ENCODE peak calls at places on chromosomes 1 and 21, in four cellular contexts. Y is esophagus squamous epithelium, D is sigmoid colon, K is heart left ventricle. L is an unnamed sample. For H3K9me3, the result is how much of the 10 kb centered on the place peaks cover.

GRCh38 chr1:155272466-155273133 is 704 bp downstream of the CLK2 start:
- DNase-seq in D (no peak), K (no peak), Y (no peak), L (no peak)

GRCh38 chr1:160800142-160800541 is 4.2 kb downstream of the LY9 start:
- DNase-seq in D (no peak), Y (no peak), K (no peak), L (no peak)

GRCh38 chr1:212238552-212238951 is 46.7 kb upstream of the PPP2R5A start:
- DNase-seq in K (no peak), Y (no peak), D (no peak), L (no peak)

GRCh38 chr21:25307489-25307888 is 299.8 kb downstream of the MRPL39 start:
- DNase-seq in K (no peak), D (no peak), Y (no peak), L (no peak)

GRCh38 chr1:208254862-208255261 is 10.7 kb upstream of the PLXNA2 start:
- DNase-seq in K (no peak), D (no peak), Y (no peak), L (no peak)

GRCh38 chr1:111227875-111228747 is 598 bp downstream of the CHI3L2 start:
- DNase-seq in D (no peak), K (peak), Y (no peak), L (no peak)

GRCh38 chr1:1069061-1069710 is 4.9 kb downstream of the RNF223 start:
- DNase-seq in Y (no peak), D (no peak), K (no peak), L (peak)

GRCh38 chr1:67683736-67684525 is 1.1 kb upstream of the GADD45A start:
- DNase-seq in Y (no peak), D (no peak), K (no peak), L (no peak)

GRCh38 chr1:245493029-245493428 is 338.2 kb downstream of the KIF26B start:
- DNase-seq in K (no peak), Y (no peak), D (no peak), L (no peak)

GRCh38 chr1:213138391-213138790 is 87.3 kb downstream of the RPS6KC1 start:
- DNase-seq in D (no peak), K (no peak), Y (no peak), L (no peak)

GRCh38 chr1:33336580-33336979 is 15.7 kb upstream of the A3GALT2 start:
- DNase-seq in K (no peak), D (no peak), Y (no peak), L (no peak)

GRCh38 chr1:55043726-55044125 is 4.4 kb downstream of the PCSK9 start:
- DNase-seq in Y (no peak), K (no peak), D (no peak), L (no peak)

GRCh38 chr1:200877839-200878551 is 5.2 kb downstream of the GPR25 start:
- DNase-seq in Y (no peak), K (no peak), D (peak), L (peak)

GRCh38 chr1:213615226-213615881 is 372.4 kb upstream of the PROX1 start:
- DNase-seq in Y (no peak), K (no peak), D (no peak), L (no peak)

GRCh38 chr1:239349699-239350098 is 36.7 kb upstream of the CHRM3 start:
- DNase-seq in Y (no peak), D (no peak), K (no peak), L (no peak)

GRCh38 chr1:200917291-200917817 is 22.7 kb downstream of the INAVA start:
- DNase-seq in D (peak), Y (no peak), K (peak), L (no peak)

GRCh38 chr1:62318320-62318755 is 896 bp downstream of the KANK4 start:
- DNase-seq in D (no peak), K (no peak), Y (no peak), L (no peak)

GRCh38 chr1:15730423-15730822 is 5.6 kb upstream of the SLC25A34 start:
- DNase-seq in Y (no peak), K (no peak), D (no peak), L (no peak)

GRCh38 chr1:51433972-51434510 is 85.0 kb downstream of the EPS15 start:
- DNase-seq in K (no peak), D (no peak), Y (no peak), L (no peak)

GRCh38 chr1:164092603-164093353 is 466.2 kb upstream of the PBX1 start:
- DNase-seq in D (no peak), Y (no peak), K (no peak), L (no peak)

GRCh38 chr1:20366076-20366765 is 75.5 kb downstream of the VWA5B1 start:
- DNase-seq in Y (no peak), K (peak), D (peak), L (no peak)

GRCh38 chr1:24501371-24502167 is 1.1 kb upstream of the RCAN3 start:
- DNase-seq in K (no peak), Y (no peak), D (no peak), L (no peak)

GRCh38 chr21:41777934-41778815 is 11.3 kb upstream of the RIPK4 start:
- DNase-seq in D (peak), K (peak), Y (no peak), L (no peak)

GRCh38 chr1:228898582-228898992 is 163.3 kb downstream of the RHOU start:
- DNase-seq in D (no peak), K (no peak), Y (no peak), L (no peak)

GRCh38 chr1:4022715-4023114 is 122.6 kb upstream of the C1orf174 start:
- DNase-seq in K (no peak), Y (no peak), D (no peak), L (no peak)
- H3K9me3 ChIP-seq in K (under half), Y (under half), D (under half), L (under half)

DNA sequence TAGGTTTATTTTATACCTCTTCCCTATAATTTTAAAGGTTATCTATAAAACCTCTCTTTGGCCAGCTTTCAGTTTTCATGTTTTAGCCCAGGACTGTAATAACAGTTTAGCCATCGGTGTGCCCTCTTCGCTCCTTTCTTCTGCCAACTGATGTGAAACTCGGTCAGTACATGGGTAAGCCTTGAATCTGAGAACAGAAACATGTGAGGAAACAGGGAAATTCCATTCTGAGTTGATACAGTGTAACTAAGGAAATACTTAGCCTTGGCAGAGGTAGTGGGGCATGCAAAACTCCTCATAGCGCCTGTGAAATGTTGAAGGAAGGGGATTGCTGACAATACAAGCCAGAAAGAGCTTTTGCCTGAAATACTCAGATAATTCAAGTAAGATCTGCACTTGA is 465.2 kb downstream of the NCAM2 start:
- DNase-seq in D (no peak), Y (no peak), K (no peak), L (no peak)
- H3K9me3 ChIP-seq in D (under half), Y (under half), K (under half), L (under half)

GRCh38 chr1:125066385-125066784 is 3881.6 kb downstream of the SRGAP2C start:
- DNase-seq in K (no peak), D (peak), Y (no peak), L (no peak)
- H3K9me3 ChIP-seq in K (under half), D (under half), Y (under half), L (under half)

GRCh38 chr1:152309955-152310354 is 15.1 kb downstream of the FLG start:
- DNase-seq in D (peak), K (no peak), Y (no peak), L (no peak)
- H3K9me3 ChIP-seq in D (under half), K (under half), Y (under half), L (under half)

DNA sequence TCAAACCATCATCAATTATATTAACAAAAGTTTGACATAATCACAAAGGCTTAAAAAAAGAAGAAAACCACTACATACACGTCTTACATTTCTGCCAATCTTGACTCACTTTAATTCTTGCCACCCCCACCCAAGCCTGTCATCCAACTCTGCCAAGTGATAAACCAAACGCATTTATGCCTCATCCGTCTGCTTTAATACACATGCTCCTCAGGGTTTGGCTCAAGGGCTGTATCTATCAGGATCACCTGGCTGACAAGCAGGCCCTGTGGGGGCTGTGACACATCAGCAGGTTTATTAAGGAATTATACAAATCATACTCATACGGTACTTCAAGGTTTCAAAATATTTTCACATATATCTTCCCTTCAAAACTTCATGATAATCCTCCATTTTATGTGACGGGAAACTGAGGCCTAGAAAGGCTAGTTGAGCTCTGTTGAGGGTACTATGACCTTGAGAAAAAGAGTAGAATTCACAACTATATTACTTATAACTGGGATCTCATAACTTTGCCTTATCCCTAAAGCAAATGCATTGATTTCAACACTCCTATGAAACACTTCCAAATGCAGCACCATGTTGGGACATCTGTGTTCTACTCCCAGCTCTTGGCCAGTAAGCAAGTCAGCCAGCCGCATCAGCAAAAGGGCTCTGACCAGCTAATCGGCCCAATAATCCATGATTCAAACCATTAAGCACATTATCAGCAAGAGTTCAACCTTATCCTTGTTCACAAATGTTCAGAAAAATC is 8.7 kb downstream of the SORT1 start:
- DNase-seq in K (no peak), D (no peak), Y (no peak), L (no peak)
- H3K9me3 ChIP-seq in K (under half), D (under half), Y (under half), L (under half)

DNA sequence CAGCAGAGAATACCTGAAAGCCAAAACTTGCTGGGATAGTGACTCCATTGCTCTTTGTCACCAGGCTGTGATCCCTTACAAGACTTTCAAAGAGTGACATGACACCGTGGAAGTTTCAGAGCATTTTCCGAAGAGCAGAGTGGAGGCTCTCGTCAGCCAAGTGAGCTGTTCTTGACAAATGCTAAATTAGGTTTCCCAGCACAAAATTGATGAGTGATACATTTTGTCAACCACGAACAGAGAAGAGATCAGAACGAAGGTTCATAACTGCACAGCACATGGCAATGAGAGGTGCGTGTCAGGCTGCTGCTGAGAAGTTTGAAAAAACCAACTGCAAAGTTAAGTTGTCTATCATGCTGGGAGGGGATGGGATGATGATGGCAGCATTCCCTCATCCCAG is 184.4 kb upstream of the C1orf174 start:
- DNase-seq in D (peak), K (no peak), Y (no peak), L (no peak)
- H3K9me3 ChIP-seq in D (under half), K (under half), Y (under half), L (under half)

DNA sequence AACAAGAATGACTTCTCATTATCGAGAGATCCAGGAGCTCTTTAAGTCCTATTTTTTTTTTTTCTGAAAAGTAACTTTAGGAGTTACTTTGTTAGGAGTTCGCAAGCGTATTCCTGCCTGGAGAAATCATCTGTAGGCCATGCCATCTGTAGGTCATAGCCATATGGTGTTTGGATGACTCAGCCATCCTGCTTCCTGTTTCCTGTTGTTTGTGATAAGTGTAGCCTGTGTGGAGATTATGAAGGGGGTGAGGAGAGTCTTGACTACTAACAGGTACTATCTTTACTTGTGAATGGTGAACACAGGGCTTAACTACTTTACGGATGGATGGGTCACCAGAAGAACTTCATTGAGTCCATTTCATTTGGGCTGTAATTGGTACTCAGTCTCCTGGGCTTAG is 327.2 kb downstream of the PTPRU start:
- DNase-seq in Y (no peak), K (no peak), D (no peak), L (no peak)
- H3K9me3 ChIP-seq in Y (under half), K (under half), D (under half), L (under half)

GRCh38 chr1:162013289-162013688 is 10.4 kb downstream of the OLFML2B start:
- DNase-seq in K (no peak), D (no peak), Y (no peak), L (no peak)
- H3K9me3 ChIP-seq in K (under half), D (under half), Y (under half), L (under half)